ENCODE peak calls at places on chromosomes 3 and 15, in four cellular contexts. E is foreskin keratinocyte, Z is ovary, V is body of pancreas. J is an unnamed sample.

GRCh38 chr3:8653800-8654408 is 9.3 kb upstream of the SSUH2 start:
- DNase-seq in E (no peak), Z (no peak), V (no peak), J (no peak)

GRCh38 chr3:77539677-77540076 is 499.8 kb downstream of the ROBO2 start:
- DNase-seq in E (no peak), Z (no peak), V (no peak), J (no peak)

GRCh38 chr3:64240445-64240844 is 15.2 kb upstream of the PRICKLE2 start:
- DNase-seq in E (no peak), Z (no peak), V (no peak), J (no peak)

GRCh38 chr3:166637984-166638530 is 742.0 kb downstream of the ZBBX start:
- DNase-seq in E (no peak), Z (no peak), V (no peak), J (no peak)

GRCh38 chr3:150446470-150446977 is 38.4 kb downstream of the TSC22D2 start:
- DNase-seq in E (no peak), Z (no peak), V (no peak), J (no peak)

GRCh38 chr15:58243083-58243482 is 104.9 kb downstream of the AQP9 start:
- DNase-seq in E (no peak), Z (no peak), V (no peak), J (no peak)

GRCh38 chr15:64096486-64097431 is 977 bp downstream of the SNX1 start:
- DNase-seq in E (peak; percentile 25), Z (peak; percentile 35), V (no peak), J (peak; percentile 52)

GRCh38 chr15:99550077-99550476 is 15.7 kb upstream of the MEF2A start:
- DNase-seq in E (no peak), Z (no peak), V (no peak), J (no peak)

GRCh38 chr3:17372811-17373210 is 369.6 kb downstream of the TBC1D5 start:
- DNase-seq in E (no peak), Z (no peak), V (no peak), J (no peak)

GRCh38 chr15:65292938-65293518 is 2.8 kb upstream of the RNU5A-1 start:
- DNase-seq in E (no peak), Z (no peak), V (no peak), J (no peak)

GRCh38 chr3:120648290-120648689 is 33.7 kb downstream of the HGD start:
- DNase-seq in E (no peak), Z (no peak), V (no peak), J (no peak)

GRCh38 chr3:120652281-120652680 is 29.8 kb downstream of the HGD start:
- DNase-seq in E (no peak), Z (no peak), V (no peak), J (no peak)

GRCh38 chr3:120649735-120650705 is 32.0 kb downstream of the HGD start:
- DNase-seq in E (no peak), Z (no peak), V (no peak), J (no peak)

GRCh38 chr3:120652896-120653545 is 29.0 kb downstream of the HGD start:
- DNase-seq in E (no peak), Z (no peak), V (peak; percentile 29), J (no peak)
- H3K27ac ChIP-seq in E (no peak overlapping the region), Z (no peak overlapping the region), V (no peak overlapping the region), J (no peak overlapping the region)

GRCh38 chr15:66931768-66932633 is 133.4 kb upstream of the SMAD3 start:
- DNase-seq in E (peak; percentile 46), Z (no peak), V (peak; percentile 59), J (peak; percentile 85)
- TF ChIP-seq CTCF in E (no peak), Z (no peak), V (no peak), J (no peak)

DNA sequence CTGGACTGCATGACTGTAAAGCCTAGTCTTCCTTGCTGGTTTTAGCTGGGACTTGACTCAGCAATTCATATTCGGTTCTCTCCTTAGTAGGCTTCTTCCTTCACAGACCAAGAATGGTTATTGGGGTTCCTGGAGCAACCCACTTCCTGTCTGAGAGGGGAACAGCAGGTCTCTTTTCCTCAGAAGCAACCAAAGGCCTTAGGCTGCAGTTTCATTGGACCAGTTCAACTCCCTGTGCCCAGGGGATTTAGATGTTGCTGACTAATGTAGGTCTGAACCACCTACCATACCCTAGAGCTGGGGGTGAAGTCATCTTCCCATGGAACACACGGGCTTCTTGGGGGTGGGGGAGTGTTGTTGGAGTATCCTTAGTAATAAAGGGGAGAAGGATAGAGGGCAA is 84.0 kb upstream of the SKOR1 start:
- DNase-seq in E (no peak), Z (no peak), V (no peak), J (peak; percentile 5)
- H3K27ac ChIP-seq in E (no peak overlapping the region), Z (no peak overlapping the region), V (no peak overlapping the region), J (no peak overlapping the region)

DNA sequence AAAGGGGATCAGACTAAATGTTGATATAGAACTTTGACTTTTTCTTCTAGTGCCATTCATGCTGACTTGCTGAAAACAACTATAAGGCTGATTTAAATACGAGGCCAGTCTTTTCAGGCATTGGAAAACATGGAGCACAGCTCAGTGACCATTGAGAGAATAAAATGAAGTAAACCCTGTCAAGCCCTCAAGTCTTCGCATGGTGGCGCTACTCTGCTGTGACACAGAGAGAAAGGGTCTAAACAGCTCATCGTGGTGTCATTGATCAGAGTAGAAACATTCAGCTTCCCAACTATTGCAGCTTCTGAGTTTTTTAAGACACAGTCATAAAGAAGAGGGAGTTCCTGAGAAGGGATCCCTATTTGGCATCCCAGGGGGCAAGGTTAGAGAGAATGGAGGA is 716.2 kb downstream of the DIPK2A start:
- DNase-seq in E (no peak), Z (no peak), V (no peak), J (no peak)
- TF ChIP-seq CTCF in E (peak; percentile 43), Z (no peak), V (no peak), J (no peak)

GRCh38 chr3:154125378-154126030 is 4.3 kb downstream of the ARHGEF26 start:
- DNase-seq in E (no peak), Z (no peak), V (no peak), J (no peak)

GRCh38 chr3:154122912-154123559 is 1.8 kb downstream of the ARHGEF26 start:
- DNase-seq in E (no peak), Z (no peak), V (no peak), J (no peak)

GRCh38 chr3:154122096-154122911 is 1.1 kb downstream of the ARHGEF26 start:
- DNase-seq in E (no peak), Z (peak; percentile 44), V (no peak), J (peak; percentile 9)

GRCh38 chr3:154120903-154121235 is 321 bp upstream of the ARHGEF26 start:
- DNase-seq in E (no peak), Z (no peak), V (no peak), J (no peak)

GRCh38 chr3:154121236-154122095 is at the start of gene ARHGEF26:
- DNase-seq in E (no peak), Z (peak; percentile 91), V (peak; percentile 94), J (peak; percentile 89)
- H3K27ac ChIP-seq in E (peak within 1 kb of the TSS; percentile 12), Z (peak within 1 kb of the TSS; percentile 61), V (peak within 1 kb of the TSS; percentile 61), J (peak within 1 kb of the TSS; percentile 49)

J was measured in RWPE1.